ENCODE peak calls at places on chromosomes 4 and X, in seven cellular contexts. B is GM13977; K is stimulated activated CD8-positive, alpha-beta memory T cell treated with anti-CD3 and anti-CD28 coated beads, Interleukin-12 subunit alpha, Interleukin-12 subunit beta, amount 100 ng/mL, for 1 hour; L is pulmonary artery endothelial cell; I is posterior cingulate gyrus; G is cerebellum; D is epithelial cell of prostate. M is an unnamed sample.

GRCh38 chrX:10245219-10245618 is 88.4 kb downstream of the CLCN4 start:
- DNase-seq in K (no peak), D (no peak), I (no peak), B (no peak), G (no peak), L (no peak), M (no peak)

GRCh38 chrX:111095974-111096870 is at the start of gene PAK3:
- DNase-seq in G (peak; percentile 4), D (no peak), B (peak; percentile 26), I (peak; percentile 10), K (no peak), L (no peak), M (peak; percentile 46)

GRCh38 chr4:127968565-127968964 is 3.4 kb downstream of the ABHD18 start:
- DNase-seq in I (no peak), K (no peak), D (no peak), G (no peak), B (no peak), L (no peak), M (no peak)

GRCh38 chrX:103220511-103221406 is 5.9 kb downstream of the BEX4 start:
- DNase-seq in B (no peak), D (no peak), K (no peak), L (no peak), I (peak; percentile 58), G (no peak), M (no peak)

GRCh38 chr4:100469555-100469954 is 48.3 kb downstream of the EMCN start:
- DNase-seq in K (no peak), B (no peak), D (no peak), G (no peak), L (no peak), I (no peak), M (no peak)

GRCh38 chr4:40516651-40517050 is 113.0 kb downstream of the RBM47 start:
- DNase-seq in K (no peak), B (no peak), G (no peak), D (no peak), L (no peak), I (no peak), M (no peak)

GRCh38 chrX:71664889-71665491 is 2.4 kb upstream of the LOC101059915 start:
- DNase-seq in K (no peak), B (no peak), I (no peak), D (no peak), G (no peak), L (no peak), M (no peak)

GRCh38 chr4:112857461-112857860 is 192.0 kb upstream of the ANK2 start:
- DNase-seq in L (no peak), G (no peak), D (peak; percentile 85), K (no peak), B (no peak), I (no peak), M (no peak)

GRCh38 chrX:141652315-141652714 is 46.2 kb downstream of the SPANXD start:
- DNase-seq in G (no peak), D (no peak), I (no peak), K (no peak), L (no peak), B (no peak), M (no peak)

GRCh38 chr4:45316257-45316656 is 589.9 kb upstream of the GNPDA2 start:
- DNase-seq in K (no peak), D (no peak), I (no peak), G (no peak), L (no peak), B (no peak), M (no peak)

GRCh38 chr4:6095023-6095817 is 77.0 kb upstream of the C4orf50 start:
- DNase-seq in K (no peak), B (no peak), G (no peak), I (no peak), L (no peak), D (peak; percentile 34), M (no peak)

GRCh38 chr4:5685296-5685695 is 23.1 kb downstream of the EVC2 start:
- DNase-seq in K (no peak), L (no peak), B (no peak), I (no peak), D (no peak), G (no peak), M (no peak)

GRCh38 chr4:71293705-71294104 is 45.1 kb upstream of the SLC4A4 start:
- DNase-seq in L (no peak), K (no peak), G (no peak), B (no peak), D (no peak), I (no peak), M (no peak)

GRCh38 chrX:97234471-97235097 is 350.9 kb downstream of the RPA4 start:
- DNase-seq in L (no peak), K (no peak), G (no peak), D (no peak), I (no peak), B (peak; percentile 45), M (no peak)

GRCh38 chr4:77802406-77802805 is 16.8 kb downstream of the CNOT6L start:
- DNase-seq in K (no peak), D (no peak), L (no peak), B (no peak), G (no peak), I (no peak), M (no peak)

GRCh38 chr4:66572949-66573348 is 902.7 kb upstream of the EPHA5 start:
- DNase-seq in D (peak; percentile 10), I (no peak), K (no peak), B (no peak), G (no peak), L (no peak), M (no peak)

GRCh38 chr4:153418114-153418513 is 48.0 kb upstream of the TMEM131L start:
- DNase-seq in B (no peak), L (no peak), I (no peak), K (no peak), D (no peak), G (no peak), M (no peak)

GRCh38 chr4:30840571-30840970 is 120.4 kb downstream of the PCDH7 start:
- DNase-seq in G (no peak), D (no peak), L (no peak), I (no peak), B (no peak), K (no peak), M (no peak)

GRCh38 chr4:76276813-76277212 is 25.3 kb downstream of the FAM47E start:
- DNase-seq in L (no peak), D (no peak), K (no peak), G (no peak), B (no peak), I (no peak), M (no peak)

GRCh38 chr4:26321326-26322276 is 787 bp downstream of the RBPJ start:
- DNase-seq in G (no peak), B (no peak), L (no peak), D (no peak), I (no peak), K (no peak), M (peak; percentile 39)

GRCh38 chrX:50838820-50839600 is 25.0 kb upstream of the SHROOM4 start:
- DNase-seq in G (no peak), I (no peak), B (no peak), K (no peak), D (no peak), L (peak; percentile 41), M (no peak)

GRCh38 chrX:41982966-41983365 is 59.6 kb upstream of the CASK start:
- DNase-seq in L (no peak), B (no peak), K (no peak), G (no peak), D (no peak), I (no peak), M (no peak)

GRCh38 chr4:120052840-120053239 is 13.8 kb downstream of the MAD2L1 start:
- DNase-seq in I (no peak), L (peak; percentile 54), G (no peak), D (peak; percentile 33), K (no peak), B (no peak), M (no peak)